ENCODE peak calls at places on chromosomes 11 and 22, in five cellular contexts. R is A549, T is suprapubic skin, V is ovary, K is K562. D is an unnamed sample.

GRCh38 chr11:74681686-74682651 is 49.3 kb downstream of the CHRDL2 start:
- DNase-seq in R (no peak), T (peak; percentile 62), V (no peak), K (no peak), D (peak; percentile 77)

GRCh38 chr11:46242961-46243795 is 34.3 kb upstream of the CREB3L1 start:
- DNase-seq in R (peak; percentile 90), T (peak; percentile 95), V (peak; percentile 94), K (peak; percentile 98), D (peak; percentile 98)

GRCh38 chr22:50160947-50161346 is 9.6 kb upstream of the PANX2 start:
- DNase-seq in R (no peak), T (peak; percentile 64), V (no peak), K (no peak), D (no peak)

GRCh38 chr11:73266644-73267015 is 5.5 kb upstream of the P2RY6 start:
- DNase-seq in R (no peak), T (peak; percentile 59), V (no peak), K (no peak), D (no peak)

GRCh38 chr11:131916633-131917032 is 546.2 kb downstream of the NTM start:
- DNase-seq in R (no peak), T (no peak), V (no peak), K (no peak), D (no peak)

GRCh38 chr11:126336646-126337045 is 18.8 kb upstream of the ST3GAL4 start:
- DNase-seq in R (no peak), T (peak; percentile 61), V (no peak), K (no peak), D (no peak)

GRCh38 chr11:29333993-29334780 is 682.6 kb downstream of the KCNA4 start:
- DNase-seq in R (peak; percentile 61), T (no peak), V (no peak), K (no peak), D (no peak)

GRCh38 chr22:49850959-49851815 is 2.5 kb upstream of the ZBED4 start:
- DNase-seq in R (no peak), T (no peak), V (no peak), K (no peak), D (no peak)

GRCh38 chr11:120096756-120097191 is 41.1 kb downstream of the TRIM29 start:
- DNase-seq in R (no peak), T (no peak), V (no peak), K (peak; percentile 75), D (no peak)

GRCh38 chr11:8252388-8252787 is 11.3 kb downstream of the LMO1 start:
- DNase-seq in R (no peak), T (peak; percentile 18), V (peak; percentile 1), K (no peak), D (peak; percentile 58)

GRCh38 chr11:10887307-10887706 is 29.5 kb upstream of the ZBED5 start:
- DNase-seq in R (no peak), T (no peak), V (no peak), K (no peak), D (no peak)

GRCh38 chr11:120022617-120023016 is 115.3 kb downstream of the TRIM29 start:
- DNase-seq in R (no peak), T (no peak), V (no peak), K (no peak), D (no peak)

GRCh38 chr11:72039108-72039850 is 40.6 kb downstream of the IL18BP start:
- DNase-seq in R (no peak), T (peak; percentile 65), V (peak; percentile 57), K (no peak), D (no peak)

GRCh38 chr11:108620958-108621772 is 27.6 kb upstream of the EXPH5 start:
- DNase-seq in R (no peak), T (no peak), V (no peak), K (no peak), D (no peak)

GRCh38 chr11:70424765-70425164 is 26.4 kb downstream of the CTTN start:
- DNase-seq in R (no peak), T (no peak), V (no peak), K (no peak), D (no peak)

GRCh38 chr22:36893262-36893661 is 20.2 kb upstream of the CSF2RB start:
- DNase-seq in R (no peak), T (no peak), V (no peak), K (no peak), D (no peak)

GRCh38 chr11:31487848-31488247 is 21.6 kb downstream of the IMMP1L start:
- DNase-seq in R (no peak), T (no peak), V (no peak), K (no peak), D (no peak)

GRCh38 chr11:125398475-125398874 is 97.6 kb downstream of the FEZ1 start:
- DNase-seq in R (no peak), T (no peak), V (no peak), K (no peak), D (no peak)

GRCh38 chr22:36325163-36326031 is 62.4 kb downstream of the MYH9 start:
- DNase-seq in R (no peak), T (no peak), V (no peak), K (no peak), D (peak; percentile 87)

GRCh38 chr22:41381329-41382097 is at the start of gene TEF:
- DNase-seq in R (peak; percentile 97), T (peak; percentile 100), V (peak; percentile 99), K (peak; percentile 98), D (peak; percentile 100)
- TF ChIP-seq POLR2A in R (no peak), T (peak; percentile 37), V (peak; percentile 75), K (peak; percentile 55), D (no peak)

DNA sequence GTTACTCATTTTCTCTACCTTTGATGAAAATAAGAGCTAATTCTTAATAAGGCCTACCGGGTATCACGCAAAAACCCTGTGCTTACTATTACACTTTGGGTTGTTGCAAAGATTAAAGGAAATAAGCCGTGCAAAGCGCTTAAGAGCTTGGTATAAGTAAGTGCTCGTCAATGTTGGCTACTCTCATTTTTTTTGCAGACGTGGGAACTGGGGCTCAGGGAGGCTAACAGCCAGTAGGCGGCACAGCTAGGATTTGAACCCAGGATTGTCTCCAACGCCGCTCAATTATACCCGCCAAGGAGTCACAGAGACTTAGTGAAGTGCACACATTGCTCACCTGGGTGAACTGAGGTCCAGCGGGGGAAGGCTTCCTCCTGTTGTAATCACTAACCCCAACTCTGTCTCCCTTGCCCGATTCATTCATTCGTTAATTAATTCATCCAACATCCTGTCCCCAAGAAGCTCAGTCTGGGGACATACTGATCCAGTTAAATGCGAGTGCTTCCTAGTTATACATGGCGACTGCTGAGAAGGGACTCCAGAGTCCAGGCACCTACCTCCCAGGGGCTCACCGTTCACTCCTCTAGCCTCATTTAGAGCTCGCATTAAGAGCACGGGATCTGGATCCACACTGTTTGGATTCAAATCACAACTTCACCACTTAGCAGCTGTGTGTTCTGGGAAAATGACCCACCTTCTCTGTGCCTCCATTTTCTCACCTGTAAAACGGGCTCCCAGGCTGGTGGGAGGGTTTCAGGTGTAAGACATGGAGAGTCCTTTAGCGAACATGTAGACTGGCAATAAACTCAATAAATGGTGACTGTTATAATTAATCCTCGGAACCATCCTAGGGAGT is 869 bp upstream of the MTFP1 start:
- DNase-seq in R (no peak), T (no peak), V (no peak), K (no peak), D (no peak)
- TF ChIP-seq CTCF in R (no peak), T (no peak), V (no peak), K (no peak), D (no peak)

DNA sequence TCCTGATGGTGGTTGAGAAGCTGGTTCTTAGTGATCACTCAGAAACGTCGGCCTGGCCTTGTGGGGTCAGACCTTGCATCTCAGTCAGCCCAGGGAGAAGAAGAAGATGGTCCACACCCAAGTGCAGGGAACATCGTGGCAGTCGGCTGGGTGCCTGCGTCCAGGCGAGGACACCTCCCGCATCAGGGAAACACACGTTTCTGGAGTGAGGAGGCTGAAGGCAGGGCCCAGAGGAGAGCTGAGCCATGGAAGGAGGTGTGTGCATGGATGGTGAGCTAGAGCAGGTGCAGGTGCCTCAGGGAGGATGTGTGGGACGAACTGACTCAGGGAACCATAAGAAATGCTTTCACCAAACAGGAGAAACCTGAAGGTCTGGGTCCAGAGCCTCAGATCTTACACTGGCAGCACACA is 758 bp downstream of the KRTAP5-2 start:
- DNase-seq in R (no peak), T (no peak), V (no peak), K (no peak), D (no peak)
- H3K4me3 ChIP-seq in R (no peak overlapping the region), T (no peak overlapping the region), V (no peak overlapping the region), K (no peak overlapping the region), D (no peak overlapping the region)

DNA sequence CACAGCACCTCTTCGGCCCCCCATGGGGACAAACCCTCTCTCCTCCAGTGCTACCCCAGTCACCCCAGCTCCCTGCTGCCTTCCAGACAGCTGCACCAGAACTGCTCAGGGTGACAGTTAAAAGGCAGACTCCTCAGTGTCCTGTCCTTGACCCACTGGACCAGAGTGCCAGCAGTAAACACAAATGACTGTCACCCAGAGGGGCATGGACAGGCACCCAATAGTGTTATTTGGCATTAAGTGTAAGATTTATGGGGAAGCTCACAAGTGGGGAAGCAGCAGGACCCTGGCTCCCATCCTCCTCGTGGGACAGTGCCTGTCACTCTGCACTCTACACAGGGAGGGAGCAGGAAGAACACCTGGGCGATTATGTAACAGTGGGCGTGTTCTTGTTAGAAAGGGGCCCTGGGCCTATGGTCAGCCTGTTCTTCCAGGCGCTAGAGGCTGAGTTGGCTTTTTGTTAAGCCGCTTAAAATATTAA is 5.0 kb downstream of the RPS19BP1 start:
- DNase-seq in R (no peak), T (no peak), V (no peak), K (no peak), D (no peak)
- TF ChIP-seq POLR2A in R (no peak), T (no peak), V (no peak), K (no peak), D (no peak)

GRCh38 chr11:110158317-110159200 is 65.4 kb downstream of the ZC3H12C start:
- DNase-seq in R (no peak), T (no peak), V (no peak), K (no peak), D (no peak)
- TF ChIP-seq CTCF in R (no peak), T (no peak), V (no peak), K (no peak), D (no peak)

GRCh38 chr11:3058753-3059664 is 1.8 kb upstream of the CARS1 start:
- DNase-seq in R (no peak), T (no peak), V (no peak), K (peak; percentile 80), D (no peak)

GRCh38 chr11:3052567-3052966 is 4.7 kb downstream of the CARS1 start:
- DNase-seq in R (no peak), T (no peak), V (no peak), K (no peak), D (no peak)

GRCh38 chr11:3057069-3057963 is at the start of gene CARS1:
- DNase-seq in R (peak; percentile 92), T (peak; percentile 97), V (peak; percentile 93), K (peak; percentile 95), D (peak; percentile 94)

GRCh38 chr11:3056296-3057068 is 741 bp downstream of the CARS1 start:
- DNase-seq in R (no peak), T (no peak), V (no peak), K (no peak), D (no peak)

DNA sequence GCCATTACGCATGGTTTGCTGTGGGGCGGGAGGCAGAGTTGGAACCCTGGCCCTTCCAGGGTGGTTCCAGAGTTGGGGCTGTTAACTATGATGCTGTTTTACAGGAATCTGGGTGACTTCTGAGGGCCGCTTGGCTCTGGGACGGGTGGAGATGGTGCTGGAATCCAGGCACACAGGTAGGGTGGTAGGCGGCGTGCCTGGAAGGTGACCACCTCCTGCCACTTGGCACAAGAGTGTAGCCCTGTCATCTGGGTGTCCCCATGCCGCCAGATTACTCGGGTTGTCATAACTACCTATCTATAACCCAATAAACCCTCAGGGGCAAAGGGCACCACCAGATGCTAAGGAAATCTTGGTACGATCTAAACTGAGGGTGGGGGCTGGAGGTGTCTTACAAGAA is 1.3 kb downstream of the CARS1 start:
- DNase-seq in R (no peak), T (no peak), V (no peak), K (no peak), D (no peak)
- H3K4me3 ChIP-seq in R (peak overlapping the region; percentile 83), T (peak overlapping the region; percentile 86), V (no peak overlapping the region), K (peak overlapping the region; percentile 100), D (no peak overlapping the region)

D was measured in lower leg skin.